ENCODE peak calls at places on chromosomes 6 and 20, in nine cellular contexts. K is GM12865, L is RWPE1, D is osteocyte, S is IMR-90, F is glutamatergic neuron, X is lung, Z is astrocyte of the spinal cord, M is psoas muscle. Q is an unnamed sample.

GRCh38 chr6:144334150-144334708 is 49.1 kb downstream of the UTRN start:
- DNase-seq in M (peak), Z (no peak), F (no peak), K (peak), S (no peak), D (no peak), X (peak), L (no peak), Q (peak)

GRCh38 chr6:46011241-46012085 is 4.2 kb downstream of the CLIC5 start:
- DNase-seq in D (no peak), X (no peak), Z (peak), K (peak), F (no peak), S (no peak), L (no peak), M (no peak), Q (no peak)

GRCh38 chr6:131696956-131697355 is 4.2 kb downstream of the OR2A4 start:
- DNase-seq in D (no peak), M (no peak), Z (no peak), F (no peak), S (no peak), K (no peak), X (no peak), L (no peak), Q (no peak)

GRCh38 chr6:25279748-25280616 is 808 bp downstream of the CARMIL1 start:
- DNase-seq in D (no peak), X (no peak), S (no peak), K (peak), F (peak), Z (no peak), L (peak), M (no peak), Q (no peak)

GRCh38 chr6:81734081-81734480 is 18.4 kb downstream of the TENT5A start:
- DNase-seq in Z (no peak), M (no peak), D (no peak), S (no peak), L (no peak), K (no peak), F (no peak), X (no peak), Q (no peak)

GRCh38 chr20:52010541-52010940 is 181.0 kb downstream of the ZFP64 start:
- DNase-seq in K (no peak), S (no peak), M (no peak), X (no peak), F (no peak), L (no peak), D (no peak), Z (no peak), Q (no peak)

GRCh38 chr6:71531006-71531405 is 242.4 kb downstream of the OGFRL1 start:
- DNase-seq in D (no peak), F (no peak), L (no peak), X (no peak), S (peak), K (no peak), M (no peak), Z (peak), Q (no peak)

GRCh38 chr6:1643830-1644445 is 34.2 kb downstream of the FOXC1 start:
- DNase-seq in F (no peak), L (no peak), X (no peak), M (peak), S (no peak), K (no peak), Z (no peak), D (no peak), Q (no peak)

GRCh38 chr6:16239090-16239797 is 857 bp downstream of the GMPR start:
- DNase-seq in S (peak), F (peak), K (no peak), D (no peak), L (peak), M (peak), Z (peak), X (no peak), Q (no peak)

GRCh38 chr6:33861722-33862121 is 57.9 kb upstream of the MLN start:
- DNase-seq in S (no peak), M (no peak), X (no peak), L (no peak), K (no peak), D (no peak), F (no peak), Z (no peak), Q (no peak)

GRCh38 chr6:158278015-158278414 is 34.2 kb upstream of the TULP4 start:
- DNase-seq in K (no peak), X (no peak), L (no peak), M (no peak), D (no peak), F (no peak), Z (no peak), S (no peak), Q (no peak)
- TF ChIP-seq CTCF in K (no peak), X (no peak), L (no peak), M (no peak), D (no peak), F (no peak), Z (no peak), S (no peak), Q (no peak)

GRCh38 chr6:99789767-99790166 is 183.1 kb downstream of the PRDM13 start:
- DNase-seq in L (no peak), F (no peak), S (no peak), X (no peak), Z (no peak), K (peak), D (no peak), M (no peak), Q (no peak)

GRCh38 chr6:99790679-99791078 is 184.0 kb downstream of the PRDM13 start:
- DNase-seq in D (no peak), F (no peak), X (no peak), K (no peak), Z (no peak), S (no peak), M (no peak), L (peak), Q (no peak)
- TF ChIP-seq CTCF in D (peak), F (peak), X (no peak), K (peak), Z (peak), S (peak), M (peak), L (peak), Q (no peak)

GRCh38 chr20:5430670-5431069 is 113.9 kb upstream of the PROKR2 start:
- DNase-seq in M (no peak), S (no peak), L (peak), X (no peak), F (no peak), D (no peak), Z (no peak), K (no peak), Q (no peak)
- TF ChIP-seq CTCF in M (no peak), S (no peak), L (no peak), X (no peak), F (no peak), D (no peak), Z (no peak), K (no peak), Q (no peak)

GRCh38 chr6:227074-227782 is 65.1 kb upstream of the DUSP22 start:
- DNase-seq in L (no peak), D (peak), F (no peak), S (no peak), Z (no peak), K (peak), X (no peak), M (no peak), Q (no peak)
- TF ChIP-seq CTCF in L (no peak), D (no peak), F (no peak), S (no peak), Z (peak), K (peak), X (no peak), M (peak), Q (no peak)

GRCh38 chr20:36384022-36384619 is 78.0 kb downstream of the DLGAP4 start:
- DNase-seq in L (peak), K (peak), M (no peak), Z (peak), S (peak), X (no peak), D (no peak), F (no peak), Q (no peak)
- TF ChIP-seq CTCF in L (no peak), K (no peak), M (no peak), Z (no peak), S (peak), X (no peak), D (peak), F (no peak), Q (no peak)

GRCh38 chr6:54262956-54263355 is 45.3 kb upstream of the TINAG start:
- DNase-seq in M (no peak), Z (no peak), D (no peak), F (no peak), K (no peak), S (no peak), L (no peak), X (no peak), Q (no peak)

GRCh38 chr6:54264581-54265272 is 43.5 kb upstream of the TINAG start:
- DNase-seq in Z (no peak), S (peak), L (no peak), F (no peak), X (no peak), M (no peak), D (no peak), K (no peak), Q (no peak)

GRCh38 chr6:54266400-54266923 is 41.8 kb upstream of the TINAG start:
- DNase-seq in X (no peak), K (no peak), L (no peak), S (no peak), Z (no peak), M (no peak), F (no peak), D (no peak), Q (no peak)

GRCh38 chr6:54262499-54262898 is 45.7 kb upstream of the TINAG start:
- DNase-seq in F (no peak), S (no peak), D (no peak), M (no peak), L (no peak), K (no peak), Z (no peak), X (no peak), Q (no peak)

GRCh38 chr6:54267798-54268197 is 40.4 kb upstream of the TINAG start:
- DNase-seq in Z (peak), D (no peak), M (no peak), F (peak), K (peak), S (peak), L (peak), X (peak), Q (no peak)
- TF ChIP-seq CTCF in Z (peak), D (peak), M (no peak), F (peak), K (peak), S (peak), L (peak), X (no peak), Q (no peak)

DNA sequence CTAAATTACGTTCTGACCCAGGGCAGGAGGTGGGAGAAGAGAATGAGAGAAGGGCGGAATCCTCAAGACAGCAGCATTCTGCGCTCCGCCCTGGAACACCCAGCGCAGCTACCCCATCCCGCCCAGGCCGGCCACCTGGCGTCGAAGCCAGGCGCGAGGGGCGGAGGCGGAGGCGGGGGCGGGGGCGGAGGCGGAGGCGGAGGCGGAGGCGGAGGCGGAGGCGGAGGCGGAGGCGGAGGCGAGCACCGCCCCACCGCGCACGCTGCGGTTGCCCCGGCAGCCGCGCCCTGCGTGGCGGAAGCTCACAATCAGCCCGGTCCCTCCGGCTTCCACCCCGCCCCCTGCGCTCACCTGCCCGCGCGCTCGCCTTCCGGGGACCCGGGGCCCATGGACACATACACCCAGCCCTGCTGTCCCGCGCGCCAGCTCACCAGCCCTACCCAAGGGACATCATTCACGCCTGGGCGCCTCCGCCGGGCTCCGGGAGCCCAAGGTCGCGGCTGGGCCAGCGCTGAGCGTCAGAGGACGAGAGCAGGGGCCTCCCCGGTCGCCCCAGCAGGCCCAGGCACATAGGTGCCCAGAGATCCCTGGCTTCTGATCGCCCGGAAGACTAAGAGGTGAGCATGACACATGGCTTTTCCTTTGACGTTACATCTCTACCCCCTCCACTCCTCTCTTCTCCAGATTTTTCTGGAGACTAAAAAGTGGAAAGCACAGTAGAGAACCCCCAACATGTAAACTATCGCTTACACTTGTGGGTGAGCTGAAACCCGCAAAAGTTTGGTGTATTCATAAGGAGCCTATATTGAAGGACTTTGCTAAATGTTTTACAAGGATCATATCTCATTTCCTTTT is at the start of gene ANKEF1:
- DNase-seq in Z (peak), X (peak), L (peak), D (no peak), K (peak), M (peak), S (peak), F (peak), Q (peak)
- TF ChIP-seq CTCF in Z (no peak), X (no peak), L (no peak), D (peak), K (no peak), M (no peak), S (no peak), F (no peak), Q (no peak)